ENCODE peak calls at places on chromosome 14, in nine cellular contexts. One of them, this sample, is unnamed.

GRCh38 chr14:36271222-36271621 is 49.2 kb downstream of the MBIP start:
- DNase-seq in left kidney: no peak
- DNase-seq in ovary: no peak
- DNase-seq in activated gamma-delta T cell treated with anti-CD3 and anti-CD28 coated beads, Interleukin-2, amount 50 U/mL, for 16 hours: no peak
- DNase-seq in NCI-H2081: no peak
- DNase-seq in NCI-H345: no peak
- DNase-seq in tibial nerve: no peak
- DNase-seq in hypothalamus: no peak
- DNase-seq in sciatic nerve: no peak
- DNase-seq in this sample: no peak

GRCh38 chr14:101131451-101131916 is 228.0 kb upstream of the RTL1 start:
- DNase-seq in left kidney: no peak
- DNase-seq in ovary: no peak
- DNase-seq in activated gamma-delta T cell treated with anti-CD3 and anti-CD28 coated beads, Interleukin-2, amount 50 U/mL, for 16 hours: no peak
- DNase-seq in NCI-H2081: no peak
- DNase-seq in NCI-H345: no peak
- DNase-seq in tibial nerve: no peak
- DNase-seq in hypothalamus: no peak
- DNase-seq in sciatic nerve: peak
- DNase-seq in this sample: no peak

GRCh38 chr14:95496690-95497241 is 19.7 kb downstream of the SYNE3 start:
- DNase-seq in left kidney: peak
- DNase-seq in ovary: peak
- DNase-seq in activated gamma-delta T cell treated with anti-CD3 and anti-CD28 coated beads, Interleukin-2, amount 50 U/mL, for 16 hours: no peak
- DNase-seq in NCI-H2081: no peak
- DNase-seq in NCI-H345: no peak
- DNase-seq in tibial nerve: no peak
- DNase-seq in hypothalamus: no peak
- DNase-seq in sciatic nerve: no peak
- DNase-seq in this sample: no peak

GRCh38 chr14:100374270-100374669 is 51.1 kb downstream of the SLC25A47 start:
- DNase-seq in left kidney: no peak
- DNase-seq in ovary: no peak
- DNase-seq in activated gamma-delta T cell treated with anti-CD3 and anti-CD28 coated beads, Interleukin-2, amount 50 U/mL, for 16 hours: no peak
- DNase-seq in NCI-H2081: no peak
- DNase-seq in NCI-H345: no peak
- DNase-seq in tibial nerve: no peak
- DNase-seq in hypothalamus: no peak
- DNase-seq in sciatic nerve: no peak
- DNase-seq in this sample: no peak

GRCh38 chr14:100410056-100410565 is 87.0 kb downstream of the SLC25A47 start:
- DNase-seq in left kidney: no peak
- DNase-seq in ovary: no peak
- DNase-seq in activated gamma-delta T cell treated with anti-CD3 and anti-CD28 coated beads, Interleukin-2, amount 50 U/mL, for 16 hours: no peak
- DNase-seq in NCI-H2081: no peak
- DNase-seq in NCI-H345: no peak
- DNase-seq in tibial nerve: no peak
- DNase-seq in hypothalamus: no peak
- DNase-seq in sciatic nerve: no peak
- DNase-seq in this sample: no peak

GRCh38 chr14:31505411-31505810 is 17.6 kb upstream of the GPR33 start:
- DNase-seq in left kidney: peak
- DNase-seq in ovary: no peak
- DNase-seq in activated gamma-delta T cell treated with anti-CD3 and anti-CD28 coated beads, Interleukin-2, amount 50 U/mL, for 16 hours: no peak
- DNase-seq in NCI-H2081: no peak
- DNase-seq in NCI-H345: no peak
- DNase-seq in tibial nerve: no peak
- DNase-seq in hypothalamus: no peak
- DNase-seq in sciatic nerve: no peak
- DNase-seq in this sample: no peak

GRCh38 chr14:21894003-21894897 is 220.6 kb upstream of the OR4E1 start:
- DNase-seq in left kidney: no peak
- DNase-seq in ovary: no peak
- DNase-seq in activated gamma-delta T cell treated with anti-CD3 and anti-CD28 coated beads, Interleukin-2, amount 50 U/mL, for 16 hours: peak
- DNase-seq in NCI-H2081: no peak
- DNase-seq in NCI-H345: no peak
- DNase-seq in tibial nerve: no peak
- DNase-seq in hypothalamus: no peak
- DNase-seq in sciatic nerve: no peak
- DNase-seq in this sample: peak

GRCh38 chr14:104144911-104145825 is 6.8 kb downstream of the KIF26A start:
- DNase-seq in left kidney: no peak
- DNase-seq in ovary: peak
- DNase-seq in activated gamma-delta T cell treated with anti-CD3 and anti-CD28 coated beads, Interleukin-2, amount 50 U/mL, for 16 hours: no peak
- DNase-seq in NCI-H2081: no peak
- DNase-seq in NCI-H345: no peak
- DNase-seq in tibial nerve: no peak
- DNase-seq in hypothalamus: no peak
- DNase-seq in sciatic nerve: peak
- DNase-seq in this sample: no peak

GRCh38 chr14:103545219-103545914 is 16.4 kb downstream of the TRMT61A start:
- DNase-seq in left kidney: no peak
- DNase-seq in ovary: peak
- DNase-seq in activated gamma-delta T cell treated with anti-CD3 and anti-CD28 coated beads, Interleukin-2, amount 50 U/mL, for 16 hours: no peak
- DNase-seq in NCI-H2081: no peak
- DNase-seq in NCI-H345: no peak
- DNase-seq in tibial nerve: no peak
- DNase-seq in hypothalamus: no peak
- DNase-seq in sciatic nerve: peak
- DNase-seq in this sample: no peak

GRCh38 chr14:103118019-103118662 is 5.1 kb upstream of the TNFAIP2 start:
- DNase-seq in left kidney: peak
- DNase-seq in ovary: no peak
- DNase-seq in activated gamma-delta T cell treated with anti-CD3 and anti-CD28 coated beads, Interleukin-2, amount 50 U/mL, for 16 hours: no peak
- DNase-seq in NCI-H2081: no peak
- DNase-seq in NCI-H345: no peak
- DNase-seq in tibial nerve: peak
- DNase-seq in hypothalamus: no peak
- DNase-seq in sciatic nerve: peak
- DNase-seq in this sample: peak

GRCh38 chr14:58966991-58967390 is 221.5 kb upstream of the DAAM1 start:
- DNase-seq in left kidney: peak
- DNase-seq in ovary: peak
- DNase-seq in activated gamma-delta T cell treated with anti-CD3 and anti-CD28 coated beads, Interleukin-2, amount 50 U/mL, for 16 hours: no peak
- DNase-seq in NCI-H2081: no peak
- DNase-seq in NCI-H345: no peak
- DNase-seq in tibial nerve: no peak
- DNase-seq in hypothalamus: no peak
- DNase-seq in sciatic nerve: no peak
- DNase-seq in this sample: no peak

GRCh38 chr14:33679461-33680225 is 271.2 kb downstream of the EGLN3 start:
- DNase-seq in left kidney: no peak
- DNase-seq in ovary: no peak
- DNase-seq in activated gamma-delta T cell treated with anti-CD3 and anti-CD28 coated beads, Interleukin-2, amount 50 U/mL, for 16 hours: no peak
- DNase-seq in NCI-H2081: no peak
- DNase-seq in NCI-H345: no peak
- DNase-seq in tibial nerve: no peak
- DNase-seq in hypothalamus: no peak
- DNase-seq in sciatic nerve: no peak
- DNase-seq in this sample: no peak

GRCh38 chr14:44961151-44961729 is 507 bp downstream of the KLHL28 start:
- DNase-seq in left kidney: peak
- DNase-seq in ovary: peak
- DNase-seq in activated gamma-delta T cell treated with anti-CD3 and anti-CD28 coated beads, Interleukin-2, amount 50 U/mL, for 16 hours: peak
- DNase-seq in NCI-H2081: peak
- DNase-seq in NCI-H345: peak
- DNase-seq in tibial nerve: no peak
- DNase-seq in hypothalamus: peak
- DNase-seq in sciatic nerve: peak
- DNase-seq in this sample: peak

GRCh38 chr14:50038398-50039119 is 77.8 kb downstream of the VCPKMT start:
- DNase-seq in left kidney: no peak
- DNase-seq in ovary: no peak
- DNase-seq in activated gamma-delta T cell treated with anti-CD3 and anti-CD28 coated beads, Interleukin-2, amount 50 U/mL, for 16 hours: peak
- DNase-seq in NCI-H2081: no peak
- DNase-seq in NCI-H345: no peak
- DNase-seq in tibial nerve: no peak
- DNase-seq in hypothalamus: no peak
- DNase-seq in sciatic nerve: no peak
- DNase-seq in this sample: no peak

GRCh38 chr14:20365928-20366327 is 22.5 kb downstream of the PARP2 start:
- DNase-seq in left kidney: no peak
- DNase-seq in ovary: no peak
- DNase-seq in activated gamma-delta T cell treated with anti-CD3 and anti-CD28 coated beads, Interleukin-2, amount 50 U/mL, for 16 hours: no peak
- DNase-seq in NCI-H2081: no peak
- DNase-seq in NCI-H345: no peak
- DNase-seq in tibial nerve: no peak
- DNase-seq in hypothalamus: no peak
- DNase-seq in sciatic nerve: no peak
- DNase-seq in this sample: no peak

GRCh38 chr14:72966038-72966437 is 39.8 kb downstream of the DCAF4 start:
- DNase-seq in left kidney: no peak
- DNase-seq in ovary: no peak
- DNase-seq in activated gamma-delta T cell treated with anti-CD3 and anti-CD28 coated beads, Interleukin-2, amount 50 U/mL, for 16 hours: no peak
- DNase-seq in NCI-H2081: no peak
- DNase-seq in NCI-H345: no peak
- DNase-seq in tibial nerve: no peak
- DNase-seq in hypothalamus: no peak
- DNase-seq in sciatic nerve: no peak
- DNase-seq in this sample: no peak

GRCh38 chr14:38336298-38336697 is 80.4 kb upstream of the CLEC14A start:
- DNase-seq in left kidney: no peak
- DNase-seq in ovary: no peak
- DNase-seq in activated gamma-delta T cell treated with anti-CD3 and anti-CD28 coated beads, Interleukin-2, amount 50 U/mL, for 16 hours: no peak
- DNase-seq in NCI-H2081: no peak
- DNase-seq in NCI-H345: no peak
- DNase-seq in tibial nerve: no peak
- DNase-seq in hypothalamus: no peak
- DNase-seq in sciatic nerve: no peak
- DNase-seq in this sample: no peak

GRCh38 chr14:53999061-53999488 is 42.5 kb upstream of the BMP4 start:
- DNase-seq in left kidney: peak
- DNase-seq in ovary: no peak
- DNase-seq in activated gamma-delta T cell treated with anti-CD3 and anti-CD28 coated beads, Interleukin-2, amount 50 U/mL, for 16 hours: no peak
- DNase-seq in NCI-H2081: no peak
- DNase-seq in NCI-H345: no peak
- DNase-seq in tibial nerve: no peak
- DNase-seq in hypothalamus: no peak
- DNase-seq in sciatic nerve: no peak
- DNase-seq in this sample: no peak

GRCh38 chr14:37901978-37902377 is 305.7 kb upstream of the SSTR1 start:
- DNase-seq in left kidney: no peak
- DNase-seq in ovary: no peak
- DNase-seq in activated gamma-delta T cell treated with anti-CD3 and anti-CD28 coated beads, Interleukin-2, amount 50 U/mL, for 16 hours: no peak
- DNase-seq in NCI-H2081: no peak
- DNase-seq in NCI-H345: no peak
- DNase-seq in tibial nerve: peak
- DNase-seq in hypothalamus: no peak
- DNase-seq in sciatic nerve: peak
- DNase-seq in this sample: no peak

GRCh38 chr14:78950654-78951053 is 780.5 kb downstream of the NRXN3 start:
- DNase-seq in left kidney: no peak
- DNase-seq in ovary: no peak
- DNase-seq in activated gamma-delta T cell treated with anti-CD3 and anti-CD28 coated beads, Interleukin-2, amount 50 U/mL, for 16 hours: no peak
- DNase-seq in NCI-H2081: no peak
- DNase-seq in NCI-H345: no peak
- DNase-seq in tibial nerve: no peak
- DNase-seq in hypothalamus: no peak
- DNase-seq in sciatic nerve: no peak
- DNase-seq in this sample: no peak

GRCh38 chr14:39682000-39682399 is 249.8 kb upstream of the FBXO33 start:
- DNase-seq in left kidney: no peak
- DNase-seq in ovary: no peak
- DNase-seq in activated gamma-delta T cell treated with anti-CD3 and anti-CD28 coated beads, Interleukin-2, amount 50 U/mL, for 16 hours: no peak
- DNase-seq in NCI-H2081: no peak
- DNase-seq in NCI-H345: no peak
- DNase-seq in tibial nerve: no peak
- DNase-seq in hypothalamus: no peak
- DNase-seq in sciatic nerve: no peak
- DNase-seq in this sample: no peak

GRCh38 chr14:85907536-85907935 is 377.6 kb downstream of the FLRT2 start:
- DNase-seq in left kidney: no peak
- DNase-seq in ovary: no peak
- DNase-seq in activated gamma-delta T cell treated with anti-CD3 and anti-CD28 coated beads, Interleukin-2, amount 50 U/mL, for 16 hours: no peak
- DNase-seq in NCI-H2081: no peak
- DNase-seq in NCI-H345: no peak
- DNase-seq in tibial nerve: no peak
- DNase-seq in hypothalamus: no peak
- DNase-seq in sciatic nerve: no peak
- DNase-seq in this sample: no peak

GRCh38 chr14:94517248-94517640 is 8.0 kb upstream of the SERPINA12 start:
- DNase-seq in left kidney: no peak
- DNase-seq in ovary: no peak
- DNase-seq in activated gamma-delta T cell treated with anti-CD3 and anti-CD28 coated beads, Interleukin-2, amount 50 U/mL, for 16 hours: no peak
- DNase-seq in NCI-H2081: no peak
- DNase-seq in NCI-H345: no peak
- DNase-seq in tibial nerve: no peak
- DNase-seq in hypothalamus: no peak
- DNase-seq in sciatic nerve: no peak
- DNase-seq in this sample: no peak

GRCh38 chr14:98069712-98070133 is 1202.3 kb downstream of the BCL11B start:
- DNase-seq in left kidney: peak
- DNase-seq in ovary: no peak
- DNase-seq in activated gamma-delta T cell treated with anti-CD3 and anti-CD28 coated beads, Interleukin-2, amount 50 U/mL, for 16 hours: no peak
- DNase-seq in NCI-H2081: no peak
- DNase-seq in NCI-H345: no peak
- DNase-seq in tibial nerve: no peak
- DNase-seq in hypothalamus: no peak
- DNase-seq in sciatic nerve: no peak
- DNase-seq in this sample: no peak

GRCh38 chr14:67766035-67766680 is 50.2 kb downstream of the ZFYVE26 start:
- DNase-seq in left kidney: no peak
- DNase-seq in ovary: no peak
- DNase-seq in activated gamma-delta T cell treated with anti-CD3 and anti-CD28 coated beads, Interleukin-2, amount 50 U/mL, for 16 hours: no peak
- DNase-seq in NCI-H2081: no peak
- DNase-seq in NCI-H345: no peak
- DNase-seq in tibial nerve: no peak
- DNase-seq in hypothalamus: no peak
- DNase-seq in sciatic nerve: no peak
- DNase-seq in this sample: no peak

GRCh38 chr14:73491256-73491976 is 683 bp downstream of the RIOX1 start:
- DNase-seq in left kidney: peak
- DNase-seq in ovary: peak
- DNase-seq in activated gamma-delta T cell treated with anti-CD3 and anti-CD28 coated beads, Interleukin-2, amount 50 U/mL, for 16 hours: peak
- DNase-seq in NCI-H2081: peak
- DNase-seq in NCI-H345: peak
- DNase-seq in tibial nerve: peak
- DNase-seq in hypothalamus: no peak
- DNase-seq in sciatic nerve: peak
- DNase-seq in this sample: peak

GRCh38 chr14:104998801-104999200 is 13.2 kb downstream of the CLBA1 start:
- DNase-seq in left kidney: no peak
- DNase-seq in ovary: no peak
- DNase-seq in activated gamma-delta T cell treated with anti-CD3 and anti-CD28 coated beads, Interleukin-2, amount 50 U/mL, for 16 hours: no peak
- DNase-seq in NCI-H2081: peak
- DNase-seq in NCI-H345: peak
- DNase-seq in tibial nerve: no peak
- DNase-seq in hypothalamus: no peak
- DNase-seq in sciatic nerve: no peak
- DNase-seq in this sample: peak

GRCh38 chr14:22225526-22226133 is 363.4 kb downstream of the DAD1 start:
- DNase-seq in left kidney: no peak
- DNase-seq in ovary: no peak
- DNase-seq in activated gamma-delta T cell treated with anti-CD3 and anti-CD28 coated beads, Interleukin-2, amount 50 U/mL, for 16 hours: no peak
- DNase-seq in NCI-H2081: no peak
- DNase-seq in NCI-H345: no peak
- DNase-seq in tibial nerve: no peak
- DNase-seq in hypothalamus: no peak
- DNase-seq in sciatic nerve: no peak
- DNase-seq in this sample: no peak